ENCODE peak calls at places on chromosomes 7 and 10, in five cellular contexts. One of them, this sample, is unnamed.
A peak's percentile ranks its signal among the peaks of the same experiment; 100 is the strongest.

GRCh38 chr7:29567174-29567573 is 3.5 kb downstream of the PRR15 start:
- DNase-seq in GM03348: no peak
- DNase-seq in occipital lobe: no peak
- DNase-seq in Calu3: no peak
- DNase-seq in AML-193: no peak
- DNase-seq in this sample: no peak

GRCh38 chr10:116811691-116812090 is 37.6 kb upstream of the ENO4 start:
- DNase-seq in GM03348: no peak
- DNase-seq in occipital lobe: no peak
- DNase-seq in Calu3: no peak
- DNase-seq in AML-193: no peak
- DNase-seq in this sample: no peak

GRCh38 chr10:101575580-101576228 is 12.4 kb downstream of the POLL start:
- DNase-seq in GM03348: no peak
- DNase-seq in occipital lobe: no peak
- DNase-seq in Calu3: no peak
- DNase-seq in AML-193: no peak
- DNase-seq in this sample: no peak

GRCh38 chr7:26658698-26659084 is 205.7 kb downstream of the SKAP2 start:
- DNase-seq in GM03348: no peak
- DNase-seq in occipital lobe: no peak
- DNase-seq in Calu3: no peak
- DNase-seq in AML-193: no peak
- DNase-seq in this sample: peak; percentile 14

GRCh38 chr10:22598488-22598887 is 115.9 kb downstream of the PIP4K2A start:
- DNase-seq in GM03348: no peak
- DNase-seq in occipital lobe: no peak
- DNase-seq in Calu3: no peak
- DNase-seq in AML-193: no peak
- DNase-seq in this sample: no peak

GRCh38 chr10:115861864-115862263 is 411.1 kb downstream of the GFRA1 start:
- DNase-seq in GM03348: peak; percentile 48
- DNase-seq in occipital lobe: no peak
- DNase-seq in Calu3: no peak
- DNase-seq in AML-193: no peak
- DNase-seq in this sample: no peak

GRCh38 chr10:89923661-89924060 is 222.3 kb downstream of the KIF20B start:
- DNase-seq in GM03348: no peak
- DNase-seq in occipital lobe: no peak
- DNase-seq in Calu3: no peak
- DNase-seq in AML-193: no peak
- DNase-seq in this sample: no peak

GRCh38 chr7:134886353-134887057 is 99.8 kb upstream of the AGBL3 start:
- DNase-seq in GM03348: peak; percentile 47
- DNase-seq in occipital lobe: no peak
- DNase-seq in Calu3: no peak
- DNase-seq in AML-193: no peak
- DNase-seq in this sample: no peak

GRCh38 chr7:75762350-75762917 is 9.6 kb downstream of the CCL26 start:
- DNase-seq in GM03348: peak; percentile 88
- DNase-seq in occipital lobe: no peak
- DNase-seq in Calu3: peak; percentile 2
- DNase-seq in AML-193: peak; percentile 71
- DNase-seq in this sample: no peak

GRCh38 chr7:33590902-33591301 is 314.4 kb upstream of the BMPER start:
- DNase-seq in GM03348: no peak
- DNase-seq in occipital lobe: no peak
- DNase-seq in Calu3: no peak
- DNase-seq in AML-193: no peak
- DNase-seq in this sample: no peak

GRCh38 chr7:101666751-101667150 is 37.7 kb upstream of the MYL10 start:
- DNase-seq in GM03348: no peak
- DNase-seq in occipital lobe: no peak
- DNase-seq in Calu3: no peak
- DNase-seq in AML-193: no peak
- DNase-seq in this sample: no peak

GRCh38 chr7:151197932-151198331 is 10.9 kb upstream of the ASB10 start:
- DNase-seq in GM03348: no peak
- DNase-seq in occipital lobe: no peak
- DNase-seq in Calu3: no peak
- DNase-seq in AML-193: no peak
- DNase-seq in this sample: no peak

GRCh38 chr7:116354546-116355422 is 144.4 kb downstream of the TES start:
- DNase-seq in GM03348: peak; percentile 82
- DNase-seq in occipital lobe: no peak
- DNase-seq in Calu3: peak; percentile 84
- DNase-seq in AML-193: no peak
- DNase-seq in this sample: no peak

GRCh38 chr10:112721080-112721698 is 228.9 kb upstream of the TCF7L2 start:
- DNase-seq in GM03348: peak; percentile 74
- DNase-seq in occipital lobe: no peak
- DNase-seq in Calu3: peak; percentile 19
- DNase-seq in AML-193: peak; percentile 28
- DNase-seq in this sample: no peak

GRCh38 chr10:125283191-125283590 is 122.8 kb upstream of the CTBP2 start:
- DNase-seq in GM03348: no peak
- DNase-seq in occipital lobe: no peak
- DNase-seq in Calu3: no peak
- DNase-seq in AML-193: no peak
- DNase-seq in this sample: no peak

GRCh38 chr10:91939653-91940052 is 16.1 kb downstream of the BTAF1 start:
- DNase-seq in GM03348: no peak
- DNase-seq in occipital lobe: no peak
- DNase-seq in Calu3: no peak
- DNase-seq in AML-193: no peak
- DNase-seq in this sample: no peak

GRCh38 chr10:10892290-10892875 is 125.3 kb upstream of the CELF2 start:
- DNase-seq in GM03348: no peak
- DNase-seq in occipital lobe: no peak
- DNase-seq in Calu3: no peak
- DNase-seq in AML-193: no peak
- DNase-seq in this sample: no peak

GRCh38 chr7:129702316-129702715 is 90.8 kb downstream of the NRF1 start:
- DNase-seq in GM03348: no peak
- DNase-seq in occipital lobe: no peak
- DNase-seq in Calu3: no peak
- DNase-seq in AML-193: no peak
- DNase-seq in this sample: no peak

GRCh38 chr7:39184387-39184786 is 206.7 kb downstream of the POU6F2 start:
- DNase-seq in GM03348: no peak
- DNase-seq in occipital lobe: no peak
- DNase-seq in Calu3: peak; percentile 37
- DNase-seq in AML-193: no peak
- DNase-seq in this sample: no peak

GRCh38 chr7:123682690-123683089 is 27.0 kb downstream of the LMOD2 start:
- DNase-seq in GM03348: peak; percentile 41
- DNase-seq in occipital lobe: no peak
- DNase-seq in Calu3: peak; percentile 24
- DNase-seq in AML-193: peak; percentile 54
- DNase-seq in this sample: no peak

GRCh38 chr7:23696916-23697441 is 13.0 kb upstream of the STK31 start:
- DNase-seq in GM03348: peak; percentile 64
- DNase-seq in occipital lobe: no peak
- DNase-seq in Calu3: peak; percentile 84
- DNase-seq in AML-193: no peak
- DNase-seq in this sample: peak; percentile 1